ENCODE peak calls at places on chromosome 4, in seven cellular contexts. Y is SK-N-SH, X is HCT116, E is K562, R is T47D, M is HepG2, A is GM12878. L is an unnamed sample.

GRCh38 chr4:150464523-150464922 is 117.4 kb upstream of the MAB21L2 start:
- DNase-seq in Y (no peak), X (no peak), E (peak), R (no peak), M (no peak), A (no peak), L (no peak)

GRCh38 chr4:111842336-111842735 is 302.9 kb upstream of the FAM241A start:
- DNase-seq in Y (no peak), X (no peak), E (no peak), R (no peak), M (no peak), A (no peak), L (no peak)

GRCh38 chr4:116180056-116180690 is 905.2 kb downstream of the TRAM1L1 start:
- DNase-seq in Y (peak), X (peak), E (peak), R (peak), M (no peak), A (no peak), L (no peak)

GRCh38 chr4:140757220-140757607 is 1.0 kb upstream of the TBC1D9 start:
- DNase-seq in Y (peak), X (no peak), E (no peak), R (no peak), M (no peak), A (no peak), L (no peak)

GRCh38 chr4:165394275-165394674 is 15.5 kb downstream of the CPE start:
- DNase-seq in Y (no peak), X (no peak), E (no peak), R (no peak), M (no peak), A (no peak), L (no peak)

GRCh38 chr4:87309625-87310024 is 13.1 kb downstream of the HSD17B13 start:
- DNase-seq in Y (no peak), X (no peak), E (no peak), R (no peak), M (no peak), A (no peak), L (no peak)

GRCh38 chr4:48269861-48270515 is 350 bp upstream of the TEC start:
- DNase-seq in Y (peak), X (peak), E (peak), R (peak), M (peak), A (peak), L (peak)

GRCh38 chr4:13597604-13598003 is 29.9 kb downstream of the BOD1L1 start:
- DNase-seq in Y (no peak), X (no peak), E (no peak), R (no peak), M (no peak), A (no peak), L (no peak)

GRCh38 chr4:21885241-21885640 is 63.3 kb downstream of the KCNIP4 start:
- DNase-seq in Y (no peak), X (no peak), E (no peak), R (no peak), M (no peak), A (no peak), L (no peak)

GRCh38 chr4:104421576-104421975 is 73.1 kb downstream of the CXXC4 start:
- DNase-seq in Y (no peak), X (no peak), E (no peak), R (no peak), M (no peak), A (no peak), L (no peak)

GRCh38 chr4:123856689-123857545 is 460.3 kb downstream of the SPRY1 start:
- DNase-seq in Y (peak), X (no peak), E (no peak), R (no peak), M (peak), A (no peak), L (peak)

GRCh38 chr4:55721651-55722050 is 85.6 kb upstream of the NMU start:
- DNase-seq in Y (no peak), X (no peak), E (no peak), R (no peak), M (no peak), A (no peak), L (no peak)

GRCh38 chr4:73676881-73677323 is 56.7 kb upstream of the RASSF6 start:
- DNase-seq in Y (no peak), X (no peak), E (no peak), R (peak), M (no peak), A (peak), L (no peak)

GRCh38 chr4:152573861-152574260 is 38.0 kb upstream of the FBXW7 start:
- DNase-seq in Y (no peak), X (no peak), E (no peak), R (no peak), M (no peak), A (no peak), L (no peak)

GRCh38 chr4:55303818-55304217 is 42.2 kb upstream of the SRD5A3 start:
- DNase-seq in Y (no peak), X (peak), E (no peak), R (no peak), M (no peak), A (no peak), L (no peak)

GRCh38 chr4:53974561-53974960 is 89.8 kb downstream of the CHIC2 start:
- DNase-seq in Y (no peak), X (no peak), E (no peak), R (no peak), M (no peak), A (no peak), L (no peak)

GRCh38 chr4:34108456-34108855 is 2135.9 kb downstream of the ARAP2 start:
- DNase-seq in Y (no peak), X (no peak), E (no peak), R (no peak), M (no peak), A (no peak), L (no peak)

GRCh38 chr4:134327274-134328122 is 125.9 kb upstream of the PABPC4L start:
- DNase-seq in Y (no peak), X (no peak), E (peak), R (no peak), M (no peak), A (no peak), L (no peak)

GRCh38 chr4:171484681-171485080 is 328.5 kb upstream of the GALNTL6 start:
- DNase-seq in Y (no peak), X (no peak), E (no peak), R (no peak), M (no peak), A (no peak), L (no peak)

GRCh38 chr4:54556081-54556480 is 101.7 kb upstream of the KIT start:
- DNase-seq in Y (no peak), X (no peak), E (no peak), R (no peak), M (no peak), A (no peak), L (no peak)

GRCh38 chr4:112523008-112523440 is 7.0 kb upstream of the NEUROG2 start:
- DNase-seq in Y (no peak), X (no peak), E (peak), R (no peak), M (no peak), A (no peak), L (no peak)

GRCh38 chr4:92864176-92864575 is 560.4 kb downstream of the GRID2 start:
- DNase-seq in Y (no peak), X (no peak), E (no peak), R (no peak), M (no peak), A (no peak), L (no peak)

GRCh38 chr4:123345924-123346300 is 50.7 kb upstream of the SPRY1 start:
- DNase-seq in Y (no peak), X (no peak), E (no peak), R (no peak), M (no peak), A (no peak), L (no peak)

GRCh38 chr4:5751918-5752802 is 41.2 kb downstream of the EVC start:
- DNase-seq in Y (no peak), X (no peak), E (no peak), R (no peak), M (no peak), A (no peak), L (peak)

GRCh38 chr4:115841873-115842272 is 728.5 kb upstream of the NDST4 start:
- DNase-seq in Y (no peak), X (no peak), E (no peak), R (no peak), M (no peak), A (no peak), L (no peak)

GRCh38 chr4:37999000-37999745 is 39.0 kb downstream of the PTTG2 start:
- DNase-seq in Y (no peak), X (no peak), E (no peak), R (peak), M (no peak), A (no peak), L (no peak)

GRCh38 chr4:183140911-183141320 is 41.9 kb downstream of the WWC2 start:
- DNase-seq in Y (no peak), X (no peak), E (no peak), R (no peak), M (no peak), A (no peak), L (no peak)

GRCh38 chr4:159906051-159906450 is 803.2 kb downstream of the RAPGEF2 start:
- DNase-seq in Y (no peak), X (no peak), E (no peak), R (no peak), M (no peak), A (no peak), L (no peak)

GRCh38 chr4:76644831-76645485 is 209.9 kb downstream of the SHROOM3 start:
- DNase-seq in Y (no peak), X (no peak), E (no peak), R (no peak), M (no peak), A (no peak), L (no peak)

GRCh38 chr4:11791808-11792207 is 363.1 kb upstream of the HS3ST1 start:
- DNase-seq in Y (no peak), X (no peak), E (no peak), R (no peak), M (no peak), A (no peak), L (no peak)

GRCh38 chr4:113471141-113471860 is 290.2 kb downstream of the CAMK2D start:
- DNase-seq in Y (no peak), X (no peak), E (no peak), R (no peak), M (no peak), A (no peak), L (no peak)

GRCh38 chr4:8938137-8938536 is 66.5 kb upstream of the HMX1 start:
- DNase-seq in Y (no peak), X (no peak), E (no peak), R (no peak), M (no peak), A (no peak), L (no peak)

GRCh38 chr4:154597798-154598774 is 7.5 kb upstream of the FGA start:
- DNase-seq in Y (no peak), X (no peak), E (no peak), R (no peak), M (peak), A (no peak), L (no peak)

GRCh38 chr4:78650106-78651021 is 98.8 kb downstream of the ANXA3 start:
- DNase-seq in Y (no peak), X (no peak), E (peak), R (peak), M (no peak), A (no peak), L (no peak)

GRCh38 chr4:76198411-76199237 is 15.0 kb downstream of the SCARB2 start:
- DNase-seq in Y (peak), X (no peak), E (peak), R (peak), M (no peak), A (peak), L (no peak)

GRCh38 chr4:4606321-4606720 is 64.5 kb upstream of the STX18 start:
- DNase-seq in Y (no peak), X (no peak), E (peak), R (no peak), M (no peak), A (no peak), L (no peak)

GRCh38 chr4:7911044-7911578 is 28.6 kb downstream of the AFAP1 start:
- DNase-seq in Y (peak), X (no peak), E (no peak), R (no peak), M (no peak), A (no peak), L (peak)

GRCh38 chr4:7910721-7911015 is 29.0 kb downstream of the AFAP1 start:
- DNase-seq in Y (no peak), X (no peak), E (no peak), R (no peak), M (no peak), A (no peak), L (no peak)

GRCh38 chr4:7909966-7910720 is 29.5 kb downstream of the AFAP1 start:
- DNase-seq in Y (no peak), X (no peak), E (no peak), R (peak), M (no peak), A (no peak), L (no peak)

GRCh38 chr4:7908668-7909067 is 31.0 kb downstream of the AFAP1 start:
- DNase-seq in Y (no peak), X (no peak), E (no peak), R (no peak), M (no peak), A (no peak), L (no peak)

GRCh38 chr4:7909463-7909862 is 30.2 kb downstream of the AFAP1 start:
- DNase-seq in Y (no peak), X (no peak), E (no peak), R (no peak), M (peak), A (no peak), L (no peak)
- TF ChIP-seq JUND in Y (no peak), X (no peak), E (no peak), R (no peak), M (no peak), A (no peak), L (no peak)

GRCh38 chr4:57652765-57653164 is 542.6 kb upstream of the IGFBP7 start:
- DNase-seq in Y (peak), X (no peak), E (no peak), R (no peak), M (no peak), A (no peak), L (no peak)

GRCh38 chr4:57658188-57658587 is 548.0 kb upstream of the IGFBP7 start:
- DNase-seq in Y (no peak), X (no peak), E (no peak), R (no peak), M (no peak), A (no peak), L (no peak)

GRCh38 chr4:57655342-57655741 is 545.2 kb upstream of the IGFBP7 start:
- DNase-seq in Y (no peak), X (no peak), E (no peak), R (no peak), M (no peak), A (no peak), L (no peak)

GRCh38 chr4:57661707-57662106 is 551.5 kb upstream of the IGFBP7 start:
- DNase-seq in Y (no peak), X (no peak), E (no peak), R (no peak), M (no peak), A (no peak), L (no peak)

GRCh38 chr4:57658673-57659072 is 548.5 kb upstream of the IGFBP7 start:
- DNase-seq in Y (no peak), X (no peak), E (no peak), R (no peak), M (no peak), A (no peak), L (no peak)
- TF ChIP-seq JUND in Y (no peak), X (no peak), E (no peak), R (no peak), M (no peak), A (no peak), L (no peak)

DNA sequence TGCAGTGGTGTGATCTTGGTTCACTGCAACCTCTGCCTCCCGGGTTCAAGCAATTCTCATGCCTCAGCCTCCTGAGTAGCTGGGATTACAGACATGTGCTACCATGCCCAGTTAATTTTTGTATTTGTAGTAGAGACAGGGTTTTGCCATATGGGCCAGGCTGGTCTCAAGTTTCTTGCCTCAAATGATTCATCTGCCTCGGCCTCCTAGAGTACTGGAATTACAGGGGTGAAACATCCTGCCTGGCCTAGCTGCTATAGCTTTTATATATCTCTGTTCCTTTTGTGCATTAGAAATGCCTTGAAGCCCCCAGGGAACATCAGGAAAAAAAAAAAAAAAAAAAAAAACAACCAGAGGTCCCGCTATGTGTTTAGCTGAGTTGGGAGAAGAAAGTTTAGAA is 34.8 kb downstream of the UBE2K start:
- DNase-seq in Y (no peak), X (no peak), E (no peak), R (no peak), M (no peak), A (no peak), L (peak)
- TF ChIP-seq JUND in Y (peak), X (no peak), E (no peak), R (no peak), M (no peak), A (no peak), L (no peak)

GRCh38 chr4:173360587-173361221 is 10.1 kb upstream of the SAP30 start:
- DNase-seq in Y (no peak), X (no peak), E (no peak), R (peak), M (no peak), A (no peak), L (no peak)
- TF ChIP-seq JUND in Y (no peak), X (no peak), E (no peak), R (no peak), M (no peak), A (no peak), L (no peak)